ENCODE peak calls at places on chromosomes 16 and 17, in seven cellular contexts. One of them, this sample, is unnamed.

GRCh38 chr17:77867308-77867781 is 91.2 kb upstream of the TNRC6C start:
- DNase-seq in GM12891: no peak
- DNase-seq in K562: no peak
- DNase-seq in H1: no peak
- DNase-seq in SK-N-SH: no peak
- DNase-seq in HepG2: no peak
- DNase-seq in GM12878: no peak
- DNase-seq in this sample: no peak

GRCh38 chr16:65154321-65154720 is 32.5 kb upstream of the CDH11 start:
- DNase-seq in H1: no peak
- DNase-seq in K562: no peak
- DNase-seq in SK-N-SH: no peak
- DNase-seq in GM12878: no peak
- DNase-seq in GM12891: no peak
- DNase-seq in HepG2: no peak
- DNase-seq in this sample: no peak

GRCh38 chr16:19502395-19503131 is 19.3 kb downstream of the GDE1 start:
- DNase-seq in GM12891: no peak
- DNase-seq in GM12878: no peak
- DNase-seq in K562: peak
- DNase-seq in H1: peak
- DNase-seq in HepG2: peak
- DNase-seq in SK-N-SH: peak
- DNase-seq in this sample: peak

GRCh38 chr17:50945779-50946222 is 79.6 kb upstream of the TOB1 start:
- DNase-seq in GM12878: no peak
- DNase-seq in H1: no peak
- DNase-seq in SK-N-SH: no peak
- DNase-seq in GM12891: no peak
- DNase-seq in K562: no peak
- DNase-seq in HepG2: no peak
- DNase-seq in this sample: no peak

GRCh38 chr17:81057079-81057730 is 22.3 kb downstream of the BAIAP2 start:
- DNase-seq in K562: peak
- DNase-seq in GM12891: no peak
- DNase-seq in GM12878: no peak
- DNase-seq in HepG2: no peak
- DNase-seq in SK-N-SH: peak
- DNase-seq in H1: no peak
- DNase-seq in this sample: no peak

GRCh38 chr17:4249452-4250029 is 14.2 kb downstream of the ANKFY1 start:
- DNase-seq in HepG2: peak
- DNase-seq in SK-N-SH: peak
- DNase-seq in H1: no peak
- DNase-seq in GM12891: peak
- DNase-seq in K562: peak
- DNase-seq in GM12878: no peak
- DNase-seq in this sample: no peak

GRCh38 chr17:71472809-71473789 is 647.7 kb upstream of the SOX9 start:
- DNase-seq in H1: no peak
- DNase-seq in SK-N-SH: peak
- DNase-seq in HepG2: peak
- DNase-seq in GM12891: peak
- DNase-seq in GM12878: no peak
- DNase-seq in K562: peak
- DNase-seq in this sample: peak

GRCh38 chr16:6343157-6343556 is 989.5 kb upstream of the RBFOX1 start:
- DNase-seq in HepG2: no peak
- DNase-seq in SK-N-SH: no peak
- DNase-seq in GM12878: no peak
- DNase-seq in H1: no peak
- DNase-seq in GM12891: no peak
- DNase-seq in K562: no peak
- DNase-seq in this sample: no peak

GRCh38 chr17:50062323-50063243 is 6.7 kb downstream of the ITGA3 start:
- DNase-seq in GM12891: no peak
- DNase-seq in K562: no peak
- DNase-seq in HepG2: no peak
- DNase-seq in SK-N-SH: peak
- DNase-seq in H1: no peak
- DNase-seq in GM12878: no peak
- DNase-seq in this sample: no peak

GRCh38 chr17:78979780-78980623 is at the start of gene LGALS3BP:
- DNase-seq in HepG2: peak
- DNase-seq in SK-N-SH: peak
- DNase-seq in K562: no peak
- DNase-seq in GM12878: no peak
- DNase-seq in GM12891: no peak
- DNase-seq in H1: peak
- DNase-seq in this sample: no peak

GRCh38 chr16:68655806-68656205 is 10.7 kb downstream of the CDH3 start:
- DNase-seq in GM12878: no peak
- DNase-seq in H1: no peak
- DNase-seq in HepG2: no peak
- DNase-seq in K562: no peak
- DNase-seq in GM12891: no peak
- DNase-seq in SK-N-SH: no peak
- DNase-seq in this sample: no peak

GRCh38 chr17:21379080-21379711 is 3.0 kb downstream of the KCNJ12 start:
- DNase-seq in GM12878: no peak
- DNase-seq in HepG2: no peak
- DNase-seq in K562: no peak
- DNase-seq in GM12891: no peak
- DNase-seq in SK-N-SH: no peak
- DNase-seq in H1: no peak
- DNase-seq in this sample: no peak

GRCh38 chr16:19203374-19203966 is 35.4 kb downstream of the SYT17 start:
- DNase-seq in K562: no peak
- DNase-seq in SK-N-SH: no peak
- DNase-seq in H1: no peak
- DNase-seq in GM12891: no peak
- DNase-seq in GM12878: peak
- DNase-seq in HepG2: no peak
- DNase-seq in this sample: no peak

GRCh38 chr16:2429771-2430663 is 770 bp downstream of the CCNF start:
- DNase-seq in GM12878: no peak
- DNase-seq in GM12891: no peak
- DNase-seq in K562: no peak
- DNase-seq in SK-N-SH: peak
- DNase-seq in H1: no peak
- DNase-seq in HepG2: peak
- DNase-seq in this sample: no peak

GRCh38 chr17:43669971-43670644 is 8.4 kb upstream of the MEOX1 start:
- DNase-seq in H1: no peak
- DNase-seq in HepG2: peak
- DNase-seq in SK-N-SH: no peak
- DNase-seq in GM12878: peak
- DNase-seq in K562: no peak
- DNase-seq in GM12891: no peak
- DNase-seq in this sample: no peak

GRCh38 chr17:43673516-43674323 is 12.0 kb upstream of the MEOX1 start:
- DNase-seq in GM12878: no peak
- DNase-seq in SK-N-SH: peak
- DNase-seq in GM12891: no peak
- DNase-seq in K562: peak
- DNase-seq in H1: peak
- DNase-seq in HepG2: peak
- DNase-seq in this sample: peak

GRCh38 chr17:43671075-43671692 is 9.5 kb upstream of the MEOX1 start:
- DNase-seq in K562: no peak
- DNase-seq in SK-N-SH: no peak
- DNase-seq in H1: no peak
- DNase-seq in GM12878: peak
- DNase-seq in HepG2: no peak
- DNase-seq in GM12891: no peak
- DNase-seq in this sample: no peak

GRCh38 chr17:43670645-43671074 is 8.9 kb upstream of the MEOX1 start:
- DNase-seq in GM12878: no peak
- DNase-seq in SK-N-SH: no peak
- DNase-seq in H1: no peak
- DNase-seq in GM12891: no peak
- DNase-seq in HepG2: no peak
- DNase-seq in K562: no peak
- DNase-seq in this sample: no peak

DNA sequence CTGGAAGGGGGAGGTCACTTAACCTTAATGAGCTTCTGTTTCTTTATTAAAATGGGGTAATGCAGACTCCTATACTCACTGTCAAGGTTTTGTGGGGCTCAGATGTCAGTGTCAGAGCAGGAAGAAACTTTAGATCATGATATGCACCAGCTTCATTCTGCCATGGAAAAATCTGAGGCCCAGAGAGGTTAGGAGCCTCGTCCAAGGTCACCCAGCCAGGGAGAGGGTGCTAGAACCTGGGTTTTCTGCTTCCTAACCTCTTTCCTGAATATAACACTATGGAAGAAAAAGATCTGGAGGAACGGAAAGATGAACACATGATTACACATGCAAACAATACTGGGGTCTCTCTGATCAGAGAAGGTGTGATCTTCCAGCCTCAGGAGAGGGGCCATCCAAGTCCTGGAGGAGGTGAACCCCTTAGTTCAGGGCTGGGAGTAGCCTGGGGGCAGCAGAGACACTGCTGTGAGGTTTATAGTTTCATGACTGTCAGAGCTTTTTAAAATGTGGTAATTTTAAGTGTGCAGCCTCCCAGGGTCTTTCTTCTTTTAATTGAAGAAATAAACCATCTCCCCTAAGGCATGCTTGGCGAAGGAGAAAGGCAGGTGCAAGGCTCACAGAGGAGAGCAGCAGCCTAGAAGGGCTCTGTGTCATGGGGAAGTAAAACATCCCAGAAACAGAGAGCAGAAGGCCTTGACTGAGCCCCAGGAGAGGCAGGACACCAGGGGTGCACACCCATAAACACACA is 10.2 kb upstream of the MEOX1 start:
- DNase-seq in GM12878: no peak
- DNase-seq in SK-N-SH: no peak
- DNase-seq in K562: no peak
- DNase-seq in H1: no peak
- DNase-seq in GM12891: no peak
- DNase-seq in HepG2: no peak
- DNase-seq in this sample: no peak
- TF ChIP-seq POLR2AphosphoS5 in GM12878: no peak
- TF ChIP-seq POLR2AphosphoS5 in SK-N-SH: no peak
- TF ChIP-seq POLR2AphosphoS5 in K562: no peak
- TF ChIP-seq POLR2AphosphoS5 in H1: no peak
- TF ChIP-seq POLR2AphosphoS5 in GM12891: no peak
- TF ChIP-seq POLR2AphosphoS5 in HepG2: no peak
- TF ChIP-seq POLR2AphosphoS5 in this sample: no peak

GRCh38 chr17:40963838-40964237 is 2.9 kb downstream of the KRT39 start:
- DNase-seq in GM12878: no peak
- DNase-seq in H1: no peak
- DNase-seq in HepG2: no peak
- DNase-seq in SK-N-SH: peak
- DNase-seq in K562: peak
- DNase-seq in GM12891: peak
- DNase-seq in this sample: no peak
- TF ChIP-seq TAF1 in GM12878: no peak
- TF ChIP-seq TAF1 in H1: no peak
- TF ChIP-seq TAF1 in HepG2: no peak
- TF ChIP-seq TAF1 in SK-N-SH: no peak
- TF ChIP-seq TAF1 in K562: no peak
- TF ChIP-seq TAF1 in GM12891: no peak
- TF ChIP-seq TAF1 in this sample: no peak

DNA sequence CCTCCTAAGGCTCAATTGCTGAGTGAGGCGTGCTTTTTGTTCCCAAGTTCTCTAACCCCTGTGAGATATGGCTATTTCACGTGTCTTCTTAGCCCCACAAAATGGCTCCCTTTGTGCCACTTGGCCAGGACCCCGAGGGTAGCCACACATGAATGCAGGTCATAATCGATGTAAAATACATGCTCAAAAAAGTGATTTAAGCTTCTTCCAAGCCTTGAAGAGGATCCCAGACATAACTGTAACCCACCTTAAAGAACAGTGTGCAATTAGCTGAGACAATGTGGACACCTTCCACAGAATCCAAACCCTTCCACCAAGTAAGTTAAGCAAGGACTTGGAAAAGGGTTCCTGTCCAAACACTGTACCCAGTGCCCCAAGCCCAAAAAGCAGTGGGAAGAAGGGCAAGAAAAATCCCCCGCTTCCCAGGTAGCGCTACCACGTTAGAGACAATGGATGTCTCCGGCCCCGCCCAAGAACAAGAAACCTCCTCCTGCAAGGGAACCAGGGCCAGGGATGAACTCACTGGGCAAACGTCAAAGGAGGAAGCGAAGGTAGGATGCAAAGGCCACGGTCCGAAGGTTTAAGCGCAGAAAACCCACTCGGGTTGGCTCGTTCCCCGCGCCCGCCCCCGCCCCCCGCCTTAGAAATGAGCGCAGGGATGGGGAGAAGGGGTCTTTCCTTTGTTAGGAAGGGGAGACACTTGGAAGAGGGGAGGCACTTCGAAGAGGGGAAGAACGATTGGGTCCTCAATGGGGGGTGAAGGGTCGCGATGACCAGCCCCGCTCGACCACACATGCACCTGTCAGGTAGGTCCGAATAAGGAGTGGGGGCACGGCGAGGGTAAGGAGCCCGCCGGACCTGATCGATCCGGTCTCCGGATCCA is 1.1 kb downstream of the JPT1 start:
- DNase-seq in GM12878: no peak
- DNase-seq in K562: peak
- DNase-seq in HepG2: peak
- DNase-seq in GM12891: no peak
- DNase-seq in H1: no peak
- DNase-seq in SK-N-SH: peak
- DNase-seq in this sample: no peak
- TF ChIP-seq POLR2AphosphoS5 in GM12878: peak
- TF ChIP-seq POLR2AphosphoS5 in K562: no peak
- TF ChIP-seq POLR2AphosphoS5 in HepG2: no peak
- TF ChIP-seq POLR2AphosphoS5 in GM12891: no peak
- TF ChIP-seq POLR2AphosphoS5 in H1: no peak
- TF ChIP-seq POLR2AphosphoS5 in SK-N-SH: no peak
- TF ChIP-seq POLR2AphosphoS5 in this sample: no peak

DNA sequence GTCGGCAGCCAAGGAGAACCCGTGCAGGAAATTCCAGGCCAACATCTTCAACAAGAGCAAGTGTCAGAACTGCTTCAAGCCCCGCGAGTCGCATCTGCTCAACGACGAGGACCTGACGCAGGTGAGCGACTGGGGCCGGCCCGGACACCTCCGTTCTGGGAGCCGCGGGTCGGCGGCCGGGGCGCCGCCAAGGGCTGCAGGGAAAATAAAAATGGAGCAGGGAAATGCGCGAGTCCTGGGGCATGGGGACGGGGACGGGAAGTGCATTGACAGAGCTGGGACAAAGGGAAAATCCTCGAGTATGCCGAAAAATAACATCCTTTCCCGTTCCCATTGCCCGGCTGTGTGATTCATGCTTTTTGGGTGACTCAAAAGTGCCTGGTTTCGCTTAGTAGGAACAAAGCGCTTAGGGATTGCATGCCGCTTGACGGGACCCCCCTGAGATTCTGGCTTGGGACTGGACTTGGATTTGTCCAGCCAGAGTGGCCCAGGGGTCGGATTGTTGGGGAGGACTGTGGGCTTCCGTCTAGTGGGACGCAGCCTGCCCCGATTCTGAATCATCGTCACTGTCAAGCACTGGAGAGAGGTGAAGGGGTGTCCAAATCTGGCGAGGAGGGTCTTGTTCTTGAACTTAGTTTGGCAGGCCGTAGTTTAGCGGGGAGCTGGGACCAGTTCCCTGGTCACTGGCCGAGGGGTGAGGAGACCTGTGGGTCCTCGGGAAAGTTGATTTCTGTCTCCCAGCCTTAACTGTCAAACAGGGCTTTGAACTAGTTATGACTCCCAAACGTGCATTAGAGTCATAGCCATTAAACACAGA is 802 bp downstream of the MPRIP start:
- DNase-seq in SK-N-SH: no peak
- DNase-seq in GM12891: no peak
- DNase-seq in K562: no peak
- DNase-seq in H1: no peak
- DNase-seq in GM12878: no peak
- DNase-seq in HepG2: no peak
- DNase-seq in this sample: no peak
- TF ChIP-seq TAF1 in SK-N-SH: no peak
- TF ChIP-seq TAF1 in GM12891: no peak
- TF ChIP-seq TAF1 in K562: no peak
- TF ChIP-seq TAF1 in H1: no peak
- TF ChIP-seq TAF1 in GM12878: no peak
- TF ChIP-seq TAF1 in HepG2: no peak
- TF ChIP-seq TAF1 in this sample: no peak